ENCODE peak calls at places on chromosomes 11 and 22, in six cellular contexts. W, B, X, F, P and L are unnamed samples.

GRCh38 chr11:102967497-102967896 is 12.0 kb upstream of the MMP13 start:
- DNase-seq in W (no peak), B (no peak), X (no peak), F (no peak), P (no peak), L (no peak)

GRCh38 chr11:75014129-75014528 is 25.4 kb downstream of the NEU3 start:
- DNase-seq in W (no peak), B (peak), X (no peak), F (no peak), P (peak), L (no peak)

GRCh38 chr11:848988-849824 is 6.6 kb downstream of the TSPAN4 start:
- DNase-seq in W (no peak), B (no peak), X (peak), F (no peak), P (peak), L (no peak)

GRCh38 chr11:11078344-11078743 is 220.5 kb upstream of the ZBED5 start:
- DNase-seq in W (no peak), B (peak), X (no peak), F (no peak), P (peak), L (no peak)

GRCh38 chr11:130476922-130477491 is 28.6 kb downstream of the ADAMTS15 start:
- DNase-seq in W (no peak), B (no peak), X (no peak), F (no peak), P (no peak), L (no peak)

GRCh38 chr11:63764712-63765631 is 3.6 kb downstream of the ZFTA start:
- DNase-seq in W (peak), B (no peak), X (no peak), F (no peak), P (no peak), L (peak)

GRCh38 chr11:116390963-116391362 is 381.8 kb downstream of the BUD13 start:
- DNase-seq in W (no peak), B (no peak), X (no peak), F (no peak), P (no peak), L (no peak)

GRCh38 chr11:38274031-38274430 is 1676.0 kb upstream of the RAG2 start:
- DNase-seq in W (no peak), B (peak), X (no peak), F (no peak), P (no peak), L (no peak)

GRCh38 chr11:96050435-96051182 is 126.7 kb upstream of the MTMR2 start:
- DNase-seq in W (no peak), B (peak), X (no peak), F (no peak), P (peak), L (no peak)

GRCh38 chr22:26471522-26471921 is 12.1 kb downstream of the HPS4 start:
- DNase-seq in W (peak), B (peak), X (no peak), F (no peak), P (peak), L (no peak)

GRCh38 chr22:23533328-23533762 is 46.7 kb downstream of the IGLL1 start:
- DNase-seq in W (no peak), B (peak), X (peak), F (no peak), P (peak), L (no peak)

GRCh38 chr11:3959015-3959917 is 103.8 kb downstream of the STIM1 start:
- DNase-seq in W (no peak), B (peak), X (no peak), F (no peak), P (peak), L (no peak)

GRCh38 chr22:46934746-46935491 is 172.5 kb downstream of the TBC1D22A start:
- DNase-seq in W (peak), B (peak), X (no peak), F (no peak), P (peak), L (peak)